ENCODE peak calls at places on chromosomes 4 and X, in four cellular contexts. J is testis, B is psoas muscle, S is AG10803. N is an unnamed sample.

GRCh38 chr4:34516524-34516923 is 1727.8 kb downstream of the ARAP2 start:
- DNase-seq in B (no peak), S (no peak), J (no peak), N (no peak)

GRCh38 chr4:123790681-123791080 is 394.1 kb downstream of the SPRY1 start:
- DNase-seq in B (no peak), S (no peak), J (no peak), N (no peak)

GRCh38 chr4:14809203-14809602 is 193.1 kb upstream of the CPEB2 start:
- DNase-seq in B (no peak), S (no peak), J (no peak), N (no peak)

GRCh38 chr4:112287258-112287873 is 1.7 kb upstream of the TIFA start:
- DNase-seq in J (no peak), B (no peak), S (no peak), N (no peak)

GRCh38 chr4:158914178-158914577 is 145.4 kb downstream of the FNIP2 start:
- DNase-seq in J (no peak), S (peak), B (no peak), N (no peak)

GRCh38 chr4:173575482-173576152 is 45.6 kb upstream of the HAND2 start:
- DNase-seq in J (no peak), S (no peak), B (no peak), N (no peak)

GRCh38 chrX:118216086-118216485 is 99.5 kb upstream of the KLHL13 start:
- DNase-seq in J (no peak), S (no peak), B (no peak), N (no peak)

GRCh38 chr4:77631276-77631675 is 25.7 kb downstream of the CXCL13 start:
- DNase-seq in S (no peak), B (no peak), J (no peak), N (no peak)

GRCh38 chrX:153477039-153477438 is 6.7 kb upstream of the HAUS7 start:
- DNase-seq in J (no peak), B (no peak), S (peak), N (peak)

GRCh38 chr4:57187241-57187640 is 77.1 kb upstream of the IGFBP7 start:
- DNase-seq in S (peak), J (no peak), B (no peak), N (no peak)

GRCh38 chr4:63460075-63460474 is 949.2 kb downstream of the TECRL start:
- DNase-seq in J (no peak), B (no peak), S (no peak), N (no peak)

GRCh38 chr4:128287871-128288688 is 467 bp upstream of the PGRMC2 start:
- DNase-seq in S (peak), J (peak), B (peak), N (peak)
- TF ChIP-seq CTCF in S (peak), J (no peak), B (peak), N (peak)

GRCh38 chr4:73251384-73251783 is 7.2 kb downstream of the ANKRD17 start:
- DNase-seq in S (no peak), B (no peak), J (no peak), N (no peak)
- TF ChIP-seq CTCF in S (no peak), B (no peak), J (no peak), N (peak)

DNA sequence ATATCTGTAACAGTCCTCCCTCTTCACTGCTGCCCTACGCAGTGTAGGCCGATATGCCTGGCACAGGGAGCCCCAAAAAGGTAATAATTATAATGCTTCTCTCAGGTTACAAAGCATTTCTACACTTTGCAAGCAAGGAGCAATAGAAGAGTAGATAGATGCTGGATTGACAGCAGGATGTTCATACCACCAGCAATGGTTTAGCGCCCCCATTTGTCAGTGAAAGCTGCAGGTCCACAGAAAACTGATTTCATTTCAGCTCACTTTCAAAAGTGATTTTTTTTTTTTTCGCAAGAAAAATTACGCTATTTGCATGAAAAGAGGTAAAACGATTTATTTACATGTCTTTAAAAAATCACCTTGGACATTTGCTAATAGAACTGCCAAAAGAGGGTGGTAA is 34.5 kb downstream of the HPF1 start:
- DNase-seq in S (peak), B (no peak), J (peak), N (peak)
- TF ChIP-seq CTCF in S (no peak), B (no peak), J (no peak), N (peak)

GRCh38 chrX:17164936-17165335 is 210.1 kb upstream of the NHS start:
- DNase-seq in S (no peak), B (no peak), J (no peak), N (no peak)

GRCh38 chrX:17164079-17164478 is 210.9 kb upstream of the NHS start:
- DNase-seq in S (no peak), B (no peak), J (no peak), N (no peak)

GRCh38 chrX:17161991-17162390 is 213.0 kb upstream of the NHS start:
- DNase-seq in B (no peak), J (no peak), S (no peak), N (no peak)

DNA sequence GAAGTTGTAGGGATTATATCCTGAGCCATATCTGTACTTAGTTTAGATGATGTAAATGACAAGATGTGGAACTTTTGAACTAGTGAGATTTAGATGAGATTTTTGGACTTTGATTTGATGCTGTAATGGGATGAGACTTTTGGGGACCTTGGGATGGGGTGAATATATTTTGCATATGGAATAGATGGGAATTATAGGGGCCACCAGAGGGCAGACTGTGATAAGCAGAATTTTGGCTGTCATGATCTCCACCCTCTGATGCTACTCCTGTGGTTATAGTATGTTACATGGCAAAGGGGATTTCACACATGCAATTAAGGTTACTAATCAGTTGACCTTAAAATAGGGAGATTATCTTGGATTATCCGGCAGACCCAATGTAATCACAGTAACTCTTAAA is 214.0 kb upstream of the NHS start:
- DNase-seq in S (no peak), J (no peak), B (no peak), N (no peak)
- TF ChIP-seq CTCF in S (no peak), J (no peak), B (no peak), N (peak)

DNA sequence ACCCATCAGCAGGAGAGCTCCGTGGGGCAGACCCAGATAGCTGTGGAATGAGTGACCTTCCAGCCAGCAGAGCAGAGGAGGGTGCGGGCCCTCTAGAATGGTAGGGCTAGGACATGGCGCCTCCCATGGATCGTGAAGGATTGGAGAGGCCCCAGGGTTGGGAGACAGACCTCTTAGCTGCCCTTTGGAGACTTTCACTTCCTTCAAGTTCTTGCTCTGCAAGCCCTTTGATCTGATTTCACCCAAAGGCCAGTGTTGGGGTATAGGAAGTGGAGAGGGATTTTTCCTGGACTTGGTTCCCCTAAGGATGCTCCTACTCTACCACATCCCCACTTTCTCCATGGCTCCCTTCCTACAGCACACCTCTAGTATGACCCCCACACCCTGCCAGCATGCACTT is 3.0 kb downstream of the SASH3 start:
- DNase-seq in B (no peak), S (no peak), J (no peak), N (no peak)
- TF ChIP-seq CTCF in B (no peak), S (no peak), J (no peak), N (no peak)

DNA sequence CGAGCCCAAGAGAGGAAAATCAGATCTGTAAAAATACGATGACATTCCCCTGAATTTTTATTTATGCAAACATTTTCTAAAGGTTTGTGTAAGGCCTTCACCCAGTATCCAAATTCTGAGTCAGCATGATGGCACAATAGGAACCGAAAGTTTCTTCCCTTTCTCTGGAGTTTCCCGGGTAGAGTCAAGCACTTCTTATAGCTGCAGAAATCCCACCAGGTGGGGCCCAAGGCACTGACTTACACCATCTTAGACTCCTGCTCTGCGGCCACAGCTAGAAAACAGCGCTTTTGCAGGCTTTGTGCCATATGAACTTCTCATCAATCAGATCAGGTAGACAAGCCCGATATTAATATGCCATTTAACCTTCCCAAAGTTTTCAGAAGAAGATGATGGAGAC is 13.4 kb downstream of the LEF1 start:
- DNase-seq in S (no peak), B (no peak), J (no peak), N (peak)
- TF ChIP-seq CTCF in S (no peak), B (no peak), J (no peak), N (peak)

DNA sequence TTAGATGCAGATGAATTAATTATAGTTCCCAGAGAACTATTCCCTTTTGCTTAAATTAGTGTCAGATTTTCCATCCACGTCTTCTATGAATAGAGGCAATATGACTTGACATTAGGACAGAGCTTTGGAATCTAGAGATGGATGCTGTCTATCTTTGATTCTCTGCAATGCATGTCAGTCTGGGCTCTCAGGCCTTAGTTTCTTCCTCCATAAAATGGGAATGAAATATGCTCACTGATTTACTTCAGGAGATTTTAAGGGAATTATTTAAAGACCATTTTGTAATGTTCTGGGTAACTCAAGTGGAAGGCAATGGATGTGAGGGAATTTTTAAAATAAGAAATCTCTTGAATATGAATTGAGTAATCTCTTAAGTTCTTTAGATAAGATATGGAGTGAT is 28.9 kb downstream of the MGST2 start:
- DNase-seq in B (no peak), S (no peak), J (no peak), N (no peak)
- TF ChIP-seq CTCF in B (no peak), S (no peak), J (no peak), N (no peak)

GRCh38 chr4:19850909-19851308 is 400.8 kb upstream of the SLIT2 start:
- DNase-seq in B (no peak), J (no peak), S (peak), N (no peak)
- TF ChIP-seq CTCF in B (no peak), J (no peak), S (no peak), N (no peak)